ENCODE peak calls at places on chromosome 11, in seven cellular contexts. R is testis, I is A549, Q is sigmoid colon, L is H54, C is Peyer's patch, M is GM12891. B is an unnamed sample.

GRCh38 chr11:35951659-35952058 is 7.8 kb downstream of the LDLRAD3 start:
- DNase-seq in M (no peak), I (no peak), L (no peak), R (no peak), C (no peak), Q (no peak), B (no peak)

GRCh38 chr11:57496109-57496820 is 19.2 kb downstream of the SLC43A1 start:
- DNase-seq in I (no peak), L (no peak), R (no peak), Q (no peak), M (no peak), C (no peak), B (no peak)

GRCh38 chr11:27972432-27973170 is 135.4 kb downstream of the KIF18A start:
- DNase-seq in I (no peak), R (no peak), C (no peak), M (no peak), L (peak), Q (no peak), B (no peak)

GRCh38 chr11:64250406-64250874 is 890 bp upstream of the PLCB3 start:
- DNase-seq in C (no peak), R (no peak), M (no peak), L (no peak), I (no peak), Q (no peak), B (no peak)

GRCh38 chr11:36139767-36140166 is 149.5 kb downstream of the COMMD9 start:
- DNase-seq in L (no peak), I (no peak), Q (no peak), C (no peak), R (no peak), M (no peak), B (no peak)

GRCh38 chr11:91173701-91174100 is 950.9 kb upstream of the CHORDC1 start:
- DNase-seq in I (no peak), M (no peak), Q (no peak), C (no peak), L (no peak), R (no peak), B (no peak)

GRCh38 chr11:8330896-8331295 is 67.2 kb upstream of the LMO1 start:
- DNase-seq in Q (no peak), M (no peak), I (no peak), R (no peak), L (no peak), C (no peak), B (no peak)

GRCh38 chr11:70033711-70034070 is 44.4 kb upstream of the ANO1 start:
- DNase-seq in C (no peak), I (no peak), Q (no peak), M (no peak), R (no peak), L (no peak), B (peak)

GRCh38 chr11:128890543-128891409 is at the start of gene KCNJ5:
- DNase-seq in L (no peak), Q (no peak), R (peak), I (peak), C (no peak), M (no peak), B (no peak)

GRCh38 chr11:124891390-124891861 is 6.2 kb downstream of the ROBO4 start:
- DNase-seq in Q (peak), M (no peak), R (no peak), L (no peak), I (no peak), C (peak), B (no peak)

GRCh38 chr11:27228891-27229290 is 134.1 kb downstream of the CCDC34 start:
- DNase-seq in C (no peak), R (no peak), Q (no peak), L (no peak), I (no peak), M (no peak), B (no peak)

GRCh38 chr11:41273908-41274307 is 185.5 kb downstream of the LRRC4C start:
- DNase-seq in L (no peak), R (no peak), M (no peak), C (no peak), Q (no peak), I (no peak), B (no peak)

GRCh38 chr11:77035580-77035979 is 1.4 kb downstream of the B3GNT6 start:
- DNase-seq in C (no peak), R (no peak), M (no peak), I (no peak), L (no peak), Q (no peak), B (peak)

GRCh38 chr11:125117429-125117828 is 6.0 kb upstream of the TMEM218 start:
- DNase-seq in I (no peak), R (no peak), Q (no peak), C (no peak), M (no peak), L (no peak), B (no peak)

GRCh38 chr11:74581954-74582547 is 10.3 kb upstream of the POLD3 start:
- DNase-seq in Q (no peak), M (no peak), I (no peak), L (no peak), R (no peak), C (no peak), B (no peak)
- TF ChIP-seq POLR2A in Q (no peak), M (no peak), I (no peak), L (no peak), R (no peak), C (peak), B (no peak)

DNA sequence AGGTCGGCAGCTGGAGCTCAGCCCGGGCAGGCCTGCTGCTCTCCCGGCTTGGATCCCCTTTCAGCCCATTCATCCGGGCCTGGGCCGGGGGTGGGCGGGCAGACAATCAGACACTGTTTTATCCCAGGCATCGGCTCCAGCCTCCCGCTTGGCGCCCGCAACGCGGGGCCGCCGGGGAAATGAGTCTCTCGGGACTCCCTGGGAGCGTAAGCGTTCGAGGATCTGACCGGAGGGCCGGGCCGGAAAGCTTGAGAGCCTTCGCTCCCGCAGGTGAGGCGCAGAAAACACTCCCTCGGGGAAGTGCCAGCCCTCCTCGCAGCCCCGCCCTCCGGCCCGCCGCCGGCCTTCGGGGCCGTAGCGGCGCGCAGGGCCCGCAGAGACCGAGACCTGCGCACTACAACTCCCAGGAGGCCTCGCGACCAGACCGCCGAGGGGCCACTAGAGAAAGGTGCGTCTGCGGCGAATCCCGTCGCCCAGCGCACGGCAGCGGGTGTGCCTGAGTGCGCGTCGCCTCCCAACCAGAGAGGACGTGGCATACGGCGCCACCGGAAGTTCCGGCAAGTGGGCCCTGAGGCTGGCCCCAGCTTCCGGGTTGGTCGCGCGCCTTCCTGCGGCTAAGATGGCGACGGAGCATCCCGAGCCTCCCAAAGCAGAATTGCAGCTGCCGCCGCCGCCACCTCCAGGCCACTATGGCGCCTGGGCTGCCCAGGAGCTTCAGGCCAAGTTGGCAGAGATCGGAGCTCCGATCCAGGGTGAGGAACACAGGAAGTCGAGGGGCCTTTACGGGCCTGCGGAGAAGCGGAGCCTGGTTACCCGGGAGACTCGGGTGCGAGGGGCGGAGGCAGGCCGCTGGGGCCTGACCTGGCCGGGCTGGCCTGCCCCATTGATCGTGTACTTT is at the start of gene SF3B2:
- DNase-seq in R (peak), I (peak), M (peak), Q (peak), C (peak), L (peak), B (peak)
- TF ChIP-seq POLR2A in R (peak), I (peak), M (peak), Q (peak), C (peak), L (peak), B (no peak)

GRCh38 chr11:14854057-14854456 is 38.0 kb downstream of the CYP2R1 start:
- DNase-seq in L (no peak), Q (no peak), I (no peak), M (no peak), C (no peak), R (no peak), B (no peak)
- TF ChIP-seq POLR2A in L (no peak), Q (no peak), I (no peak), M (no peak), C (no peak), R (no peak), B (no peak)

GRCh38 chr11:66131937-66132632 is 62.0 kb downstream of the PACS1 start:
- DNase-seq in C (no peak), M (no peak), Q (no peak), L (no peak), I (no peak), R (no peak), B (no peak)
- TF ChIP-seq POLR2A in C (no peak), M (peak), Q (no peak), L (no peak), I (no peak), R (no peak), B (no peak)

DNA sequence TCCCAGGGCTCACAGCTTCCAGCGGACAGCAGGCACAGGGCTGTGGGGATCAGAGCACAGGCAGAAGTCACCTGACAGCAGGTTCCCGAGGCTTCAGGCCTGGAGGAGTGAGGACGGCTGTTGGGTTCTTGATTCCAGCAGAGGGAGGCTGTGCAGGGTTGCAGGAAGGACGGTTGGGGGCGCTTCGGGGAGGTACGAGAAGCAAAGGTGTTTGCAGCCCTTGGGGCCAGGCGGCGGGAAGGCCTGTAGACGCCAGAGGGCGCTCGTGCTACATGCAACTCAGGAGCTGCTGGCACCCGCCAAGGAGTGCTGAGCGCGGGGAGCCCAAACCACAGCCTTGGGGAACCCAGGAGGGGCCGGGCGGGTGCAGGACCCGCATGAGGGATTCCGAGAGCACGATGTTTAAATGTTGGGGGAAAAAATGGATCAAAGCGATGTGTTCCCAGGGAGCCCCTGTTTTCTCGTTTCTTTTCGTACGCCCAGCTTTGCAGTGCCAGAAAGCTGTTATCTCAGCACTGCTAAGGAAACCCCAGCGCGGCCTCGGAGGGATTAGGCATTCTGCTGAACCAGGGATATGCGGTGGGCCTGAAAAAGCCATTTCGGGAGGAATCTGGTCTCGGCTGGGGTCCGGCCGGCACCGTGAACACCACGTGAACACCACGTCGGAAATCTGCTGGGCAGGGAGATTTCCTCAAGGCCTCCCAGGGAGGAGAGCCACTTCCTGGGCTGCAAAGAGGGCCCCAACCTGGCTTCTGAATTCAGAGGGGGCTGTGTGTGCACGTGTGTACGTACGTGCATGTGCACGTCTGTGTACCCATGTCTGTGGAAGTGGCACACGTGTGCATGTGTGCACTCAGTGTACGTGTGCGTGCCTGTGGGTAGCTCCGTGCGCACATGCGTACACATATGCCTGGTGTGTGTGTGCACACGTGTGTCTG is 88.2 kb downstream of the KCNQ1 start:
- DNase-seq in M (peak), L (peak), I (peak), Q (peak), C (peak), R (peak), B (peak)
- TF ChIP-seq POLR2A in M (no peak), L (no peak), I (no peak), Q (no peak), C (no peak), R (no peak), B (no peak)

GRCh38 chr11:118530180-118530682 is 761 bp upstream of the TMEM25 start:
- DNase-seq in M (no peak), I (no peak), C (no peak), Q (no peak), R (peak), L (no peak), B (no peak)

GRCh38 chr11:118529584-118530175 is 1.3 kb upstream of the TMEM25 start:
- DNase-seq in Q (no peak), C (no peak), I (no peak), R (peak), M (no peak), L (no peak), B (no peak)

GRCh38 chr11:118532091-118532490 is 1.1 kb downstream of the TMEM25 start:
- DNase-seq in C (no peak), R (no peak), Q (no peak), I (no peak), L (no peak), M (no peak), B (no peak)

GRCh38 chr11:118531597-118532084 is 649 bp downstream of the TMEM25 start:
- DNase-seq in L (no peak), I (no peak), M (no peak), C (no peak), Q (no peak), R (no peak), B (no peak)

DNA sequence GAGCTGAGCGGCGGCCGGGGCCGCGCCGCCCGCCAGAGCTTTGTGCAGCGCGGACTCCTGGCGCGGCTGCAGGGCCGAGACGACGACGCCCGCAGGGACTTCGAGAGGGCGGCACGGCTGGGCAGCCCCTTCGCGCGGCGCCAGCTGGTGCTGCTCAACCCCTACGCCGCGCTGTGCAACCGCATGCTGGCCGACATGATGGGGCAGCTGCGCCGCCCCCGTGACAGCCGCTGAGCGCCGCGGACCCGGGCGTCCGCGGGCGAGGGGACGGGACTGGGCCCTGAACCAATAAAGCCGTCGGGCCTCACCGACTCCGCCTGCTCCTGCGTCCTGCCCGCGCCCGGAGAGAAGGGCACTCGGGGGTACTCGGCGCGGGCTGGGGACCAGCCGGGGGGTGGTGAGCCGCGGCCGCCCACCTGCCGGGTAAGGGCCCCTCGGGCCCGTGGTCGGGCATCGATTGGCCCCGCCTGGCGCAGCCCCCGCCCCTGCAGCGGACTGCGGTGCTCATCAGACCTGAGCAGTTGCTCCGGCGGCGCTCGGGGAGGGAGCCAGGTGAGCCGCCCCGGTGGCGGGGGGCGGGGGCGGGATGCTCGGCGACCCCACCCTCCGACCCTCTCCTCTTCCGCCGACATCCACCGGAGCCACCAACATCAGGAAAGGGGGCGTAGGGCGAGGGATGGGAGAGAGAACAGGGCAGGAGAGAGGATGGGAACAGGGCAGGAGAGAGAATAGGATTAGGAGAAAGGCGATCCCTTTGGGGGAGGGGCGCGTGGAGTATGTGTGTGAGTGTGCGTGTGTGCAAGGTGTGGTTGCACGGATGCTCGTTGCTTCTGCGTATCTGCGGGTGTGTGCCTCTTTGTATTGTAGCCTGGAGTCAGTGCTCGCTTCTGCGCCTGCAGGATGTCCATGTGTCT is at the start of gene TMEM25:
- DNase-seq in M (peak), C (peak), R (peak), L (no peak), Q (peak), I (no peak), B (no peak)
- TF ChIP-seq POLR2A in M (no peak), C (no peak), R (no peak), L (no peak), Q (no peak), I (no peak), B (peak)